ENCODE peak calls at places on chromosomes 11 and 22, in eight cellular contexts. One of them, this sample, is unnamed.

GRCh38 chr22:22882033-22882717 is 5.4 kb upstream of the IGLL5 start:
- DNase-seq in caudate nucleus: no peak
- DNase-seq in CD8-positive, alpha-beta T cell: no peak
- DNase-seq in K562: peak
- DNase-seq in PC-9: no peak
- DNase-seq in kidney tubule cell: peak
- DNase-seq in AG09309: no peak
- DNase-seq in kidney epithelial cell: no peak
- DNase-seq in this sample: no peak

GRCh38 chr22:46054091-46054877 is 77.3 kb upstream of the WNT7B start:
- DNase-seq in kidney epithelial cell: no peak
- DNase-seq in PC-9: no peak
- DNase-seq in AG09309: no peak
- DNase-seq in caudate nucleus: peak
- DNase-seq in kidney tubule cell: peak
- DNase-seq in K562: peak
- DNase-seq in CD8-positive, alpha-beta T cell: no peak
- DNase-seq in this sample: peak

GRCh38 chr11:10604340-10604748 is 35.9 kb upstream of the LYVE1 start:
- DNase-seq in kidney tubule cell: no peak
- DNase-seq in CD8-positive, alpha-beta T cell: no peak
- DNase-seq in caudate nucleus: no peak
- DNase-seq in PC-9: no peak
- DNase-seq in kidney epithelial cell: no peak
- DNase-seq in AG09309: no peak
- DNase-seq in K562: no peak
- DNase-seq in this sample: no peak

GRCh38 chr11:66849501-66850234 is 6.4 kb downstream of the RCE1 start:
- DNase-seq in kidney tubule cell: no peak
- DNase-seq in K562: no peak
- DNase-seq in kidney epithelial cell: no peak
- DNase-seq in PC-9: no peak
- DNase-seq in caudate nucleus: no peak
- DNase-seq in CD8-positive, alpha-beta T cell: no peak
- DNase-seq in AG09309: no peak
- DNase-seq in this sample: no peak

GRCh38 chr11:86999859-87000753 is 37.6 kb upstream of the TMEM135 start:
- DNase-seq in kidney tubule cell: peak
- DNase-seq in AG09309: no peak
- DNase-seq in CD8-positive, alpha-beta T cell: no peak
- DNase-seq in kidney epithelial cell: no peak
- DNase-seq in K562: peak
- DNase-seq in caudate nucleus: no peak
- DNase-seq in PC-9: peak
- DNase-seq in this sample: no peak

GRCh38 chr11:57427692-57428082 is 766 bp upstream of the SLC43A3 start:
- DNase-seq in kidney epithelial cell: no peak
- DNase-seq in caudate nucleus: peak
- DNase-seq in K562: no peak
- DNase-seq in CD8-positive, alpha-beta T cell: no peak
- DNase-seq in PC-9: no peak
- DNase-seq in AG09309: peak
- DNase-seq in kidney tubule cell: no peak
- DNase-seq in this sample: peak

GRCh38 chr11:25769287-25769686 is 562.6 kb upstream of the ANO3 start:
- DNase-seq in caudate nucleus: no peak
- DNase-seq in CD8-positive, alpha-beta T cell: no peak
- DNase-seq in kidney tubule cell: peak
- DNase-seq in K562: no peak
- DNase-seq in AG09309: no peak
- DNase-seq in PC-9: no peak
- DNase-seq in kidney epithelial cell: peak
- DNase-seq in this sample: no peak

GRCh38 chr11:110077866-110078325 is 15.3 kb upstream of the ZC3H12C start:
- DNase-seq in AG09309: no peak
- DNase-seq in CD8-positive, alpha-beta T cell: no peak
- DNase-seq in PC-9: no peak
- DNase-seq in K562: peak
- DNase-seq in kidney tubule cell: peak
- DNase-seq in caudate nucleus: no peak
- DNase-seq in kidney epithelial cell: no peak
- DNase-seq in this sample: no peak